ENCODE peak calls at places on chromosomes 6 and 20, in four cellular contexts. U is CD4-positive, CD25-positive, alpha-beta regulatory T cell; Z is hepatocyte; O is MM.1S. X is an unnamed sample. For H3K4me1, the result is how much of the 10 kb centered on the place peaks cover.

GRCh38 chr6:150495126-150495525 is 104.6 kb upstream of the PLEKHG1 start:
- DNase-seq in U (no peak), Z (no peak), O (no peak), X (no peak)

GRCh38 chr6:31441368-31442267 is 38.2 kb downstream of the MICA start:
- DNase-seq in U (peak), Z (peak), O (peak), X (peak)

GRCh38 chr20:34045930-34046329 is 52.2 kb downstream of the RALY start:
- DNase-seq in U (no peak), Z (peak), O (no peak), X (no peak)

GRCh38 chr6:168890306-168890995 is 363.2 kb downstream of the THBS2 start:
- DNase-seq in U (no peak), Z (no peak), O (no peak), X (peak)

GRCh38 chr6:170097505-170098427 is 193.1 kb downstream of the DLL1 start:
- DNase-seq in U (no peak), Z (no peak), O (no peak), X (peak)

GRCh38 chr6:487956-488355 is 96.4 kb downstream of the IRF4 start:
- DNase-seq in U (no peak), Z (no peak), O (no peak), X (no peak)

GRCh38 chr6:161038229-161039003 is 46.8 kb downstream of the MAP3K4 start:
- DNase-seq in U (no peak), Z (no peak), O (no peak), X (no peak)

GRCh38 chr6:32517654-32518445 is 12.2 kb downstream of the HLA-DRB5 start:
- DNase-seq in U (no peak), Z (no peak), O (no peak), X (no peak)

GRCh38 chr20:58463231-58463630 is 52.0 kb downstream of the APCDD1L start:
- DNase-seq in U (no peak), Z (no peak), O (no peak), X (no peak)

GRCh38 chr6:28981391-28981832 is 23.7 kb downstream of the ZNF311 start:
- DNase-seq in U (peak), Z (peak), O (peak), X (no peak)

GRCh38 chr20:12177657-12178293 is 260.1 kb downstream of the BTBD3 start:
- DNase-seq in U (no peak), Z (peak), O (no peak), X (no peak)

GRCh38 chr6:159044899-159045727 is at the start of gene TAGAP:
- DNase-seq in U (peak), Z (peak), O (peak), X (peak)

GRCh38 chr20:21189761-21190523 is 64.1 kb downstream of the KIZ start:
- DNase-seq in U (no peak), Z (no peak), O (no peak), X (no peak)

GRCh38 chr6:126804255-126805064 is 314.0 kb upstream of the RSPO3 start:
- DNase-seq in U (peak), Z (peak), O (peak), X (no peak)

GRCh38 chr20:34542439-34542838 is 16.1 kb upstream of the MAP1LC3A start:
- DNase-seq in U (no peak), Z (no peak), O (no peak), X (no peak)

GRCh38 chr6:148611213-148611612 is 135.6 kb upstream of the UST start:
- DNase-seq in U (no peak), Z (peak), O (no peak), X (no peak)

GRCh38 chr6:107353773-107354382 is 105.5 kb downstream of the PDSS2 start:
- DNase-seq in U (no peak), Z (no peak), O (no peak), X (no peak)

GRCh38 chr20:51815383-51816076 is 13.2 kb upstream of the SALL4 start:
- DNase-seq in U (no peak), Z (no peak), O (no peak), X (no peak)

GRCh38 chr20:51428451-51429143 is 113.9 kb downstream of the NFATC2 start:
- DNase-seq in U (no peak), Z (peak), O (no peak), X (peak)

GRCh38 chr6:14316911-14317535 is 199.5 kb downstream of the CD83 start:
- DNase-seq in U (peak), Z (peak), O (no peak), X (no peak)

GRCh38 chr20:61868466-61869090 is 197.1 kb downstream of the TAF4 start:
- DNase-seq in U (no peak), Z (no peak), O (no peak), X (no peak)

GRCh38 chr6:157987788-157988699 is 6.4 kb downstream of the SYNJ2 start:
- DNase-seq in U (no peak), Z (no peak), O (no peak), X (no peak)
- H3K4me1 ChIP-seq in U (under half), Z (under half), O (under half), X (under half)

DNA sequence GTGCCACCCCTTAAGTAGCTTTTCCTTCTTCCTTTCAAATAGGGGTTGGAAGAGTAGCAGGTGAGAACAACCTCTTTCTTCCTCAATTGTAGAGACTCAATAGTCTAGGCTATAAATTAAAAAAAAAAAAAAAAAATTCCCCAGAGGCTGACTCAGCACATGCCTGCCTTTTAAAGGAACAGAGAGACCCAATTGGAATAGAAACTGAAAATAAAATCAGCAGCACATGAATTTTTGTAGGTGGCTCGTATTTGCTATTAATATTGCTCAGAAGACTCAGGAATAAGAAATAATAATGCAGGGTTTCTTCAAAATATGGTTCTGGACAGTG is 19.3 kb downstream of the TOP1 start:
- DNase-seq in U (peak), Z (no peak), O (peak), X (no peak)
- H3K4me1 ChIP-seq in U (half or more), Z (half or more), O (half or more), X (under half)

GRCh38 chr20:23153696-23154341 is 67.7 kb upstream of the CD93 start:
- DNase-seq in U (no peak), Z (no peak), O (no peak), X (no peak)

GRCh38 chr20:23151885-23152284 is 65.8 kb upstream of the CD93 start:
- DNase-seq in U (no peak), Z (peak), O (no peak), X (no peak)

GRCh38 chr20:23151008-23151703 is 65.0 kb upstream of the CD93 start:
- DNase-seq in U (no peak), Z (no peak), O (no peak), X (no peak)

GRCh38 chr20:23152902-23153301 is 66.8 kb upstream of the CD93 start:
- DNase-seq in U (no peak), Z (peak), O (no peak), X (no peak)

DNA sequence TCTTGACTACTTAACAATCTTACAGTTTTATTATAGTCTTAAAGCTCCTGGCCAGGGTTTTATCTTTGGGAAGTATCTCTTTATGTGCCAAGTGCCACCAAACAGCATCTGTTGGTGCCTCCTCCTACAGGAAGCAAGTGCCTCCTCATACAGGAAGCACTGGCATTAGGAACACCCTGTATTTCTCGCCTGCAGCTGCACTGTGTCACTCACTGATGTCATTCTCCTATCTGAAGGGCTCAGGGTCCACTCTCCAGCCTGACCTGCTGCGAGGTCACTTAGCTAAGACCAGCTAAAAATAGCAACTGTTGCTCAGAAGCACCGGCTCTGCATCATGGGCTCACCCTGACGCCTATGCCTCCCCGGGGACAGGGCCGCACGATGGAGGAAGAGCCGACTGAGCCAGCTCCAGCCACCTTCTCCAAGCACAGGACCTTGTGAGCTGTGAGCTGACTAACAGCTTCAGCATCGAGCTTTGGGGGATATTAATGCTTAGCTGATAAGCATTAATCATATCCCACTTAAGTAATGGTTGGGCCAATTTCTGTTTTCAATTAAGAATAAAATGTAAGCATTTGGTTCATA is 66.3 kb upstream of the CD93 start:
- DNase-seq in U (no peak), Z (peak), O (no peak), X (peak)
- H3K4me1 ChIP-seq in U (under half), Z (under half), O (under half), X (under half)

GRCh38 chr20:36463212-36464061 is 77.9 kb upstream of the MYL9 start:
- DNase-seq in U (no peak), Z (no peak), O (no peak), X (no peak)
- H3K4me1 ChIP-seq in U (half or more), Z (half or more), O (half or more), X (under half)

X was measured in kidney.